ENCODE peak calls at places on chromosomes 13 and 19, in seven cellular contexts. W is RWPE1; B is brain microvascular endothelial cell; E is hepatocyte; L is CD8-positive, alpha-beta memory T cell; M is endodermal cell; Q is cardiac muscle cell. C is an unnamed sample.

GRCh38 chr13:40682449-40683240 is 16.2 kb upstream of the FOXO1 start:
- DNase-seq in M (peak; percentile 52), L (no peak), W (no peak), B (no peak), Q (peak; percentile 66), E (peak; percentile 64), C (no peak)

GRCh38 chr13:40484981-40485380 is 181.5 kb downstream of the FOXO1 start:
- DNase-seq in E (no peak), W (no peak), M (no peak), L (no peak), Q (no peak), B (no peak), C (no peak)

GRCh38 chr19:19276386-19276785 is 3.3 kb upstream of the TM6SF2 start:
- DNase-seq in W (no peak), Q (no peak), L (no peak), M (no peak), B (peak; percentile 83), E (peak; percentile 64), C (no peak)

GRCh38 chr19:46213156-46213555 is 16.4 kb upstream of the IGFL1 start:
- DNase-seq in E (no peak), W (no peak), L (no peak), Q (no peak), B (no peak), M (peak; percentile 59), C (no peak)

GRCh38 chr19:1449467-1450442 is at the start of gene APC2:
- DNase-seq in Q (peak; percentile 57), E (peak; percentile 49), W (peak; percentile 66), L (no peak), M (peak; percentile 89), B (no peak), C (no peak)

GRCh38 chr19:12484011-12484370 is 625 bp downstream of the ZNF709 start:
- DNase-seq in L (no peak), B (no peak), W (no peak), E (no peak), M (no peak), Q (no peak), C (no peak)

GRCh38 chr13:54574791-54575190 is 1546.2 kb downstream of the OLFM4 start:
- DNase-seq in M (no peak), L (no peak), E (peak; percentile 23), B (no peak), Q (no peak), W (no peak), C (no peak)

GRCh38 chr13:99307247-99307646 is at the start of gene GPR183:
- DNase-seq in Q (peak; percentile 82), B (peak; percentile 53), W (no peak), E (no peak), L (no peak), M (no peak), C (no peak)

GRCh38 chr19:45785781-45786532 is 3.7 kb upstream of the DMPK start:
- DNase-seq in M (no peak), B (no peak), Q (no peak), L (no peak), W (no peak), E (no peak), C (no peak)

GRCh38 chr13:112061367-112062046 is 5.4 kb upstream of the SOX1 start:
- DNase-seq in B (no peak), M (peak; percentile 62), E (no peak), L (no peak), W (no peak), Q (no peak), C (no peak)

GRCh38 chr13:111667757-111668156 is 347.3 kb downstream of the TEX29 start:
- DNase-seq in W (no peak), L (no peak), B (no peak), M (no peak), E (no peak), Q (no peak), C (no peak)

GRCh38 chr13:75749407-75749806 is 113.3 kb downstream of the LMO7 start:
- DNase-seq in M (no peak), B (peak; percentile 29), Q (no peak), L (no peak), E (no peak), W (peak; percentile 18), C (no peak)

GRCh38 chr19:15631817-15632216 is 8.9 kb upstream of the CYP4F3 start:
- DNase-seq in E (no peak), L (no peak), M (peak; percentile 83), B (no peak), Q (no peak), W (peak; percentile 63), C (no peak)

GRCh38 chr19:44640518-44640917 is 3.2 kb upstream of the PVR start:
- DNase-seq in E (no peak), B (no peak), Q (no peak), M (no peak), W (no peak), L (no peak), C (no peak)

GRCh38 chr19:7272856-7273578 is 21.2 kb downstream of the INSR start:
- DNase-seq in M (no peak), L (no peak), W (no peak), Q (no peak), B (no peak), E (no peak), C (no peak)

GRCh38 chr19:6204212-6204611 is 68.7 kb downstream of the ACSBG2 start:
- DNase-seq in L (no peak), E (no peak), M (no peak), W (no peak), B (no peak), Q (no peak), C (no peak)

GRCh38 chr13:29937836-29938235 is 87.4 kb upstream of the UBL3 start:
- DNase-seq in M (no peak), E (no peak), B (no peak), W (no peak), Q (no peak), L (no peak), C (no peak)

GRCh38 chr19:55336101-55336500 is 3.6 kb upstream of the KMT5C start:
- DNase-seq in Q (no peak), M (no peak), E (no peak), W (peak; percentile 88), B (no peak), L (no peak), C (peak; percentile 79)

GRCh38 chr13:35475960-35476943 is at the start of gene MAB21L1:
- DNase-seq in Q (peak; percentile 35), E (peak; percentile 73), L (no peak), W (no peak), M (peak; percentile 68), B (peak; percentile 29), C (no peak)

GRCh38 chr19:40257096-40257517 is 28.0 kb downstream of the AKT2 start:
- DNase-seq in W (peak; percentile 62), M (no peak), E (no peak), L (no peak), B (no peak), Q (no peak), C (peak; percentile 14)

GRCh38 chr13:41284512-41285288 is 21.3 kb upstream of the MTRF1 start:
- DNase-seq in B (peak; percentile 75), L (no peak), Q (no peak), E (no peak), M (no peak), W (peak; percentile 84), C (peak; percentile 98)

GRCh38 chr13:50449465-50449864 is 394.0 kb downstream of the DLEU7 start:
- DNase-seq in M (no peak), B (no peak), W (no peak), Q (no peak), L (no peak), E (no peak), C (no peak)

GRCh38 chr13:20498659-20499058 is 27.0 kb downstream of the CRYL1 start:
- DNase-seq in L (no peak), M (no peak), B (no peak), W (no peak), E (no peak), Q (no peak), C (no peak)

GRCh38 chr13:38830442-38831045 is 143.7 kb downstream of the FREM2 start:
- DNase-seq in W (no peak), L (no peak), M (no peak), E (no peak), B (no peak), Q (no peak), C (no peak)

GRCh38 chr13:101155920-101156319 is 260.4 kb downstream of the NALCN start:
- DNase-seq in L (no peak), B (no peak), M (peak; percentile 58), W (peak; percentile 21), Q (no peak), E (no peak), C (no peak)

GRCh38 chr19:38059897-38060296 is 152.9 kb downstream of the SIPA1L3 start:
- DNase-seq in Q (no peak), L (no peak), M (no peak), B (no peak), E (no peak), W (no peak), C (no peak)

GRCh38 chr13:38180100-38180499 is 169.6 kb upstream of the UFM1 start:
- DNase-seq in M (no peak), Q (no peak), W (peak; percentile 60), E (no peak), L (no peak), B (peak; percentile 0), C (peak; percentile 10)

DNA sequence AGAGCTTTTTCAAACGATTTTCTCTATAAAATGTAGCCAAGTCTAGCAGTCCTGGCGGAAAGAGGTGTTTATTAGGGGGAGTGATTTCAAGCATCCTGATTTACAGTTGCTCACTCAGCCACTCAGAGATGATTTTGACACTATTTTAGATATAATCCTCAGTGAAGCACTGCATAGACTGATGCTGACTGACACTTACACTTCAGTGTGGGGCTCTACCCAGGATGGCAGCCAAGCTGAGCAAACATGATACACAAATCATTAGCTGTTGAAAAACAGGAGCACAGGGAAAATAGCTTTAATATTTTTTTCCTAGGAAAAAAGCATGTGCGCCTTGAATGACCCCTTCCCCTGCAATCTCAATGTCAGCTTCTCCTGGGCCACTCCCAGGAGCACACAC is 36.6 kb downstream of the RCBTB2 start:
- DNase-seq in M (no peak), Q (no peak), E (no peak), B (no peak), W (no peak), L (no peak), C (no peak)
- H3K27ac ChIP-seq in M (no peak overlapping the region), Q (no peak overlapping the region), E (no peak overlapping the region), B (no peak overlapping the region), W (no peak overlapping the region), L (no peak overlapping the region), C (no peak overlapping the region)

GRCh38 chr19:35754365-35755139 is 2.3 kb downstream of the HSPB6 start:
- DNase-seq in W (no peak), E (no peak), M (no peak), B (no peak), L (no peak), Q (no peak), C (no peak)
- H3K27ac ChIP-seq in W (peak overlapping the region; percentile 98), E (peak overlapping the region; percentile 97), M (no peak overlapping the region), B (no peak overlapping the region), L (no peak overlapping the region), Q (no peak overlapping the region), C (no peak overlapping the region)

DNA sequence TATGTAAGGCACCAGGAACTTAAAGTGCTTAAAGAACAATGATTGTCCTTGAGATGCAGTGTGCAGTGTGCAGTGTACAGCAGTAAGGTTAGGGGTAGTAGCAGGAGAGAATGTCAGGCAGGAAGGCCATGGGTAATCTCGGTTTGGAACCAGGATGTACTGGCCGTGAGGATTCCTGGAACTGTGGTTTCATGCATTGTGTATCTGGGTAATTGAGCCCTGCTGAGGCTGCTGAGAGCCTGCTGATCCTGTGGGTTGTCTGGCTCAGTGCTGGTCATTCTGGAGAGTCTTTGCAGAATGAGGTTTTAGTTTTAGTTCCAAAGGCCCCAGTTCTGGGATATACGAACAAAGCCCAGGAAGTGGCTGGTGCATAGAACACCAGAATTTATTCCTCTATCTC is 71.0 kb downstream of the ZNF568 start:
- DNase-seq in B (no peak), L (no peak), W (no peak), Q (no peak), M (no peak), E (no peak), C (no peak)
- H3K27ac ChIP-seq in B (no peak overlapping the region), L (no peak overlapping the region), W (no peak overlapping the region), Q (no peak overlapping the region), M (no peak overlapping the region), E (no peak overlapping the region), C (no peak overlapping the region)

GRCh38 chr19:3087769-3088168 is 6.4 kb upstream of the GNA11 start:
- DNase-seq in W (no peak), E (no peak), Q (no peak), M (no peak), B (no peak), L (no peak), C (no peak)
- H3K27ac ChIP-seq in W (no peak overlapping the region), E (no peak overlapping the region), Q (no peak overlapping the region), M (no peak overlapping the region), B (no peak overlapping the region), L (no peak overlapping the region), C (no peak overlapping the region)

C was measured in epithelial cell of prostate.